ENCODE peak calls at places on chromosomes 1 and 21, in four cellular contexts. One of them, this sample, is unnamed. For H3K36me3 and H3K4me1, the result is how much of the 10 kb centered on the place peaks cover.

GRCh38 chr1:162070094-162070748 is 730 bp downstream of the NOS1AP start:
- DNase-seq in psoas muscle: peak
- DNase-seq in transverse colon: peak
- DNase-seq in neural progenitor cell: peak
- DNase-seq in this sample: no peak

GRCh38 chr1:44803312-44804095 is 3.3 kb downstream of the PLK3 start:
- DNase-seq in psoas muscle: no peak
- DNase-seq in transverse colon: no peak
- DNase-seq in neural progenitor cell: no peak
- DNase-seq in this sample: no peak

GRCh38 chr1:14083706-14084105 is 383.7 kb downstream of the PRDM2 start:
- DNase-seq in psoas muscle: no peak
- DNase-seq in transverse colon: no peak
- DNase-seq in neural progenitor cell: no peak
- DNase-seq in this sample: no peak

GRCh38 chr21:33019885-33020557 is 5.7 kb upstream of the OLIG2 start:
- DNase-seq in psoas muscle: no peak
- DNase-seq in transverse colon: no peak
- DNase-seq in neural progenitor cell: peak
- DNase-seq in this sample: no peak

GRCh38 chr21:45366931-45367401 is 38.0 kb upstream of the COL18A1 start:
- DNase-seq in psoas muscle: peak
- DNase-seq in transverse colon: peak
- DNase-seq in neural progenitor cell: no peak
- DNase-seq in this sample: peak

GRCh38 chr1:22416555-22417454 is 34.8 kb upstream of the ZBTB40 start:
- DNase-seq in psoas muscle: peak
- DNase-seq in transverse colon: peak
- DNase-seq in neural progenitor cell: peak
- DNase-seq in this sample: peak

GRCh38 chr1:45929257-45929687 is 125.9 kb downstream of the MAST2 start:
- DNase-seq in psoas muscle: no peak
- DNase-seq in transverse colon: no peak
- DNase-seq in neural progenitor cell: peak
- DNase-seq in this sample: peak

GRCh38 chr1:183696981-183697380 is 43.9 kb upstream of the APOBEC4 start:
- DNase-seq in psoas muscle: no peak
- DNase-seq in transverse colon: no peak
- DNase-seq in neural progenitor cell: no peak
- DNase-seq in this sample: no peak

GRCh38 chr1:19036049-19036546 is 79.6 kb upstream of the IFFO2 start:
- DNase-seq in psoas muscle: no peak
- DNase-seq in transverse colon: no peak
- DNase-seq in neural progenitor cell: no peak
- DNase-seq in this sample: peak

GRCh38 chr1:240417317-240417716 is 194.6 kb downstream of the GREM2 start:
- DNase-seq in psoas muscle: no peak
- DNase-seq in transverse colon: no peak
- DNase-seq in neural progenitor cell: no peak
- DNase-seq in this sample: no peak

GRCh38 chr1:156366832-156367231 is 2.2 kb upstream of the RHBG start:
- DNase-seq in psoas muscle: no peak
- DNase-seq in transverse colon: no peak
- DNase-seq in neural progenitor cell: no peak
- DNase-seq in this sample: no peak

GRCh38 chr1:1891349-1892078 is 627 bp upstream of the GNB1 start:
- DNase-seq in psoas muscle: peak
- DNase-seq in transverse colon: peak
- DNase-seq in neural progenitor cell: peak
- DNase-seq in this sample: peak

GRCh38 chr1:198638894-198639319 is at the start of gene PTPRC:
- DNase-seq in psoas muscle: no peak
- DNase-seq in transverse colon: no peak
- DNase-seq in neural progenitor cell: no peak
- DNase-seq in this sample: no peak

GRCh38 chr21:46222436-46223116 is 6.0 kb downstream of the LSS start:
- DNase-seq in psoas muscle: no peak
- DNase-seq in transverse colon: no peak
- DNase-seq in neural progenitor cell: no peak
- DNase-seq in this sample: no peak

GRCh38 chr21:31251686-31252085 is 92.4 kb downstream of the TIAM1 start:
- DNase-seq in psoas muscle: no peak
- DNase-seq in transverse colon: no peak
- DNase-seq in neural progenitor cell: no peak
- DNase-seq in this sample: no peak

GRCh38 chr1:201721131-201722049 is 107.6 kb upstream of the IPO9 start:
- DNase-seq in psoas muscle: no peak
- DNase-seq in transverse colon: no peak
- DNase-seq in neural progenitor cell: no peak
- DNase-seq in this sample: peak

GRCh38 chr1:179744401-179745130 is 1.5 kb downstream of the FAM163A start:
- DNase-seq in psoas muscle: no peak
- DNase-seq in transverse colon: no peak
- DNase-seq in neural progenitor cell: peak
- DNase-seq in this sample: no peak

GRCh38 chr1:25550683-25551310 is 7.4 kb downstream of the LDLRAP1 start:
- DNase-seq in psoas muscle: no peak
- DNase-seq in transverse colon: no peak
- DNase-seq in neural progenitor cell: no peak
- DNase-seq in this sample: no peak

GRCh38 chr1:48530727-48531351 is 58.8 kb upstream of the SPATA6 start:
- DNase-seq in psoas muscle: peak
- DNase-seq in transverse colon: peak
- DNase-seq in neural progenitor cell: peak
- DNase-seq in this sample: peak

GRCh38 chr1:46285730-46286477 is 17.5 kb downstream of the LRRC41 start:
- DNase-seq in psoas muscle: peak
- DNase-seq in transverse colon: no peak
- DNase-seq in neural progenitor cell: peak
- DNase-seq in this sample: no peak

GRCh38 chr1:209823143-209824041 is 4.4 kb upstream of the UTP25 start:
- DNase-seq in psoas muscle: no peak
- DNase-seq in transverse colon: no peak
- DNase-seq in neural progenitor cell: peak
- DNase-seq in this sample: peak

GRCh38 chr1:53393325-53393792 is 65.5 kb upstream of the LRP8 start:
- DNase-seq in psoas muscle: peak
- DNase-seq in transverse colon: peak
- DNase-seq in neural progenitor cell: peak
- DNase-seq in this sample: peak

GRCh38 chr1:55217226-55217996 is 2.2 kb upstream of the USP24 start:
- DNase-seq in psoas muscle: no peak
- DNase-seq in transverse colon: no peak
- DNase-seq in neural progenitor cell: no peak
- DNase-seq in this sample: peak

GRCh38 chr1:81585371-81585770 is 215.4 kb upstream of the ADGRL2 start:
- DNase-seq in psoas muscle: no peak
- DNase-seq in transverse colon: no peak
- DNase-seq in neural progenitor cell: no peak
- DNase-seq in this sample: no peak

GRCh38 chr1:151238467-151238739 is 16.1 kb upstream of the PSMD4 start:
- DNase-seq in psoas muscle: no peak
- DNase-seq in transverse colon: no peak
- DNase-seq in neural progenitor cell: no peak
- DNase-seq in this sample: peak

GRCh38 chr1:10909697-10910489 is 102.6 kb upstream of the TARDBP start:
- DNase-seq in psoas muscle: peak
- DNase-seq in transverse colon: peak
- DNase-seq in neural progenitor cell: peak
- DNase-seq in this sample: peak

GRCh38 chr1:24751833-24752232 is 6.6 kb downstream of the CLIC4 start:
- DNase-seq in psoas muscle: no peak
- DNase-seq in transverse colon: no peak
- DNase-seq in neural progenitor cell: no peak
- DNase-seq in this sample: no peak

DNA sequence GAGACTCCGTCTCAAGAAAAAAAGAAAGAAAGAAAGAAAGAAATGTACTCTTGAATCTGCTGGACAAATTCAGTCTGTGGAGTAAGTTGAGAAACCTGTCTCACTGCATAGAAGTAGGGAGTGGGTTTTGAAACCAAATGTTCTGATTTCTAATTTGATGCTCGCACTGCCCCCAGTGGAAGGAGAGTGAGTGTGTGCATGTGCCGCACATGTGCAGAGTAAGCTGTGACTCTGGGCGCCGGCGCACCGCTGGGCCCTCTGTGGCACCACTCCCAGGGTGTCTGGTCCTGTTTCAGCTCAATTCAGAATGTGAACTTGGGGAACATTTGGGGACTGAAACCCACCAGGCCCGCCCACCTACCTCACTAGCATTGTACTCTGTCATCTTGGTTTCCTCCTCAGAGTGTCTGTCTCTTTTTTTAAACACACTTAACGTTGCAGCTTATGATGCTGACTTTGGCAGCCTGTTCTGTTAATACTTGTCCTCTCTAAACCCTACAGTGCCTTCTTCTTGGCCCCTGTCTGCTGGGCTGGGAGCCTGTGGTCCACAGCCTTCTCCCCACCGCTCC is 104.6 kb downstream of the CACNA1E start:
- DNase-seq in psoas muscle: no peak
- DNase-seq in transverse colon: no peak
- DNase-seq in neural progenitor cell: peak
- DNase-seq in this sample: no peak
- TF ChIP-seq CTCF in psoas muscle: no peak
- TF ChIP-seq CTCF in transverse colon: no peak
- TF ChIP-seq CTCF in neural progenitor cell: peak
- TF ChIP-seq CTCF in this sample: no peak

GRCh38 chr1:56526571-56527174 is 52.7 kb downstream of the PLPP3 start:
- DNase-seq in psoas muscle: no peak
- DNase-seq in transverse colon: peak
- DNase-seq in neural progenitor cell: no peak
- DNase-seq in this sample: no peak
- H3K36me3 ChIP-seq in psoas muscle: under half
- H3K36me3 ChIP-seq in transverse colon: under half
- H3K36me3 ChIP-seq in neural progenitor cell: under half
- H3K36me3 ChIP-seq in this sample: under half

DNA sequence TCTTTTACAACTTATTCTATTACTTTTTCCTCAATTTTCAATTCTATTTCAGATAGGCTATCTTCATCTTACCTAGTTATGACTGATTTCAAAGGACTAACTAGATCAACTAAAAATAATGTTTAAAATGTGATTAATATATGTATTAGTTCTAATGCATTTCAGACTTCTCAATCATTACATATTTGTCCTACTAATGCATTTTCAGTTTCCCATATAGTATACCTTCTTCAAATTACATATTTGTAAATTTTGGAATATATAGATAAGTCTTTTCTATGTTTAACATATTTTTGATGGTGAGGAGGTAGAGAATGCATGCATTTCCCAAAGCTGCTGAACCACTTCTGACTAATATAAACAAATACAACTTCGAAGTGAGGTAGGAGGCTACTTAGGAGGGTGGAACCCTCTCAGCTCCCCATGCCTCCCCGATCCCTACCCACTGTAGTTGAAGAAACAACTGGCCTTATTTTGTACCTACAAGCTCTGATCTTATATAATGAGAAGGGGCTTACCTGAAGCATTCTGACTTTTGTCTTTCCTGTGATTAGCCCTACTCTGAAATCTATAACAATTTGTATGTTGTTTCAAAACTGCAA is 1.7 kb downstream of the TRMT1L start:
- DNase-seq in psoas muscle: no peak
- DNase-seq in transverse colon: no peak
- DNase-seq in neural progenitor cell: peak
- DNase-seq in this sample: no peak
- H3K4me1 ChIP-seq in psoas muscle: under half
- H3K4me1 ChIP-seq in transverse colon: under half
- H3K4me1 ChIP-seq in neural progenitor cell: under half
- H3K4me1 ChIP-seq in this sample: under half

GRCh38 chr1:163561570-163562295 is 240.0 kb downstream of the NUF2 start:
- DNase-seq in psoas muscle: no peak
- DNase-seq in transverse colon: no peak
- DNase-seq in neural progenitor cell: peak
- DNase-seq in this sample: peak
- TF ChIP-seq CTCF in psoas muscle: peak
- TF ChIP-seq CTCF in transverse colon: peak
- TF ChIP-seq CTCF in neural progenitor cell: peak
- TF ChIP-seq CTCF in this sample: peak

GRCh38 chr1:37828410-37829074 is 20.5 kb upstream of the YRDC start:
- DNase-seq in psoas muscle: no peak
- DNase-seq in transverse colon: peak
- DNase-seq in neural progenitor cell: no peak
- DNase-seq in this sample: no peak
- H3K36me3 ChIP-seq in psoas muscle: half or more
- H3K36me3 ChIP-seq in transverse colon: under half
- H3K36me3 ChIP-seq in neural progenitor cell: under half
- H3K36me3 ChIP-seq in this sample: under half

GRCh38 chr21:37059181-37059580 is 13.7 kb downstream of the PIGP start:
- DNase-seq in psoas muscle: no peak
- DNase-seq in transverse colon: no peak
- DNase-seq in neural progenitor cell: no peak
- DNase-seq in this sample: no peak
- H3K4me1 ChIP-seq in psoas muscle: under half
- H3K4me1 ChIP-seq in transverse colon: under half
- H3K4me1 ChIP-seq in neural progenitor cell: half or more
- H3K4me1 ChIP-seq in this sample: under half